ENCODE peak calls at places on chromosomes 16 and 17, in ten cellular contexts. X is cardiac fibroblast; Y is CD8-positive, alpha-beta T cell; K is bronchial epithelial cell; U is lower leg skin; L is Calu3; R is RWPE1; E is astrocyte of the cerebellum; J is heart left ventricle; T is body of pancreas. P is an unnamed sample.

GRCh38 chr17:79851461-79851817 is 12.2 kb upstream of the CBX4 start:
- DNase-seq in X (no peak), Y (no peak), K (peak), U (no peak), L (peak), R (peak), E (no peak), J (no peak), T (peak), P (no peak)

GRCh38 chr16:12062343-12063003 is 85.9 kb downstream of the SNX29 start:
- DNase-seq in X (peak), Y (no peak), K (peak), U (peak), L (peak), R (peak), E (no peak), J (peak), T (peak), P (no peak)

GRCh38 chr16:56824335-56824734 is 40.7 kb upstream of the SLC12A3 start:
- DNase-seq in X (peak), Y (no peak), K (no peak), U (no peak), L (no peak), R (no peak), E (no peak), J (peak), T (no peak), P (peak)

GRCh38 chr17:78411241-78411855 is 32.9 kb downstream of the PGS1 start:
- DNase-seq in X (no peak), Y (no peak), K (no peak), U (no peak), L (no peak), R (no peak), E (no peak), J (peak), T (no peak), P (no peak)

GRCh38 chr17:2215616-2216364 is 87.8 kb downstream of the SMG6 start:
- DNase-seq in X (peak), Y (peak), K (no peak), U (peak), L (no peak), R (no peak), E (peak), J (peak), T (peak), P (no peak)

GRCh38 chr17:45043268-45043681 is 8.2 kb downstream of the DCAKD start:
- DNase-seq in X (no peak), Y (no peak), K (peak), U (no peak), L (no peak), R (no peak), E (no peak), J (peak), T (peak), P (no peak)

GRCh38 chr16:89105599-89106151 is 12.0 kb downstream of the ACSF3 start:
- DNase-seq in X (no peak), Y (peak), K (no peak), U (no peak), L (no peak), R (no peak), E (no peak), J (no peak), T (no peak), P (no peak)

GRCh38 chr16:26012376-26012775 is 320.6 kb downstream of the HS3ST4 start:
- DNase-seq in X (no peak), Y (no peak), K (no peak), U (no peak), L (no peak), R (no peak), E (no peak), J (no peak), T (no peak), P (no peak)

GRCh38 chr16:27286446-27286845 is 17.9 kb upstream of the NSMCE1 start:
- DNase-seq in X (peak), Y (no peak), K (peak), U (peak), L (peak), R (peak), E (peak), J (peak), T (peak), P (no peak)

GRCh38 chr16:87860553-87861299 is 8.6 kb downstream of the SLC7A5 start:
- DNase-seq in X (peak), Y (no peak), K (peak), U (peak), L (peak), R (no peak), E (no peak), J (no peak), T (no peak), P (no peak)

GRCh38 chr17:27846042-27846655 is 45.8 kb upstream of the NOS2 start:
- DNase-seq in X (no peak), Y (peak), K (no peak), U (no peak), L (no peak), R (no peak), E (no peak), J (no peak), T (no peak), P (no peak)

GRCh38 chr17:57599271-57600045 is 145.6 kb downstream of the CCDC182 start:
- DNase-seq in X (no peak), Y (peak), K (no peak), U (no peak), L (no peak), R (no peak), E (no peak), J (no peak), T (no peak), P (no peak)

GRCh38 chr16:4788910-4789309 is 765 bp upstream of the SEPTIN12 start:
- DNase-seq in X (no peak), Y (no peak), K (no peak), U (no peak), L (no peak), R (no peak), E (no peak), J (no peak), T (no peak), P (no peak)

GRCh38 chr16:4788489-4788889 is 344 bp upstream of the SEPTIN12 start:
- DNase-seq in X (no peak), Y (no peak), K (no peak), U (no peak), L (no peak), R (no peak), E (no peak), J (no peak), T (peak), P (no peak)

GRCh38 chr16:4785758-4786433 is 2.2 kb downstream of the SEPTIN12 start:
- DNase-seq in X (no peak), Y (no peak), K (no peak), U (no peak), L (no peak), R (no peak), E (no peak), J (no peak), T (no peak), P (no peak)

GRCh38 chr16:4787068-4787467 is 1.1 kb downstream of the SEPTIN12 start:
- DNase-seq in X (no peak), Y (no peak), K (no peak), U (no peak), L (no peak), R (no peak), E (no peak), J (no peak), T (no peak), P (no peak)

DNA sequence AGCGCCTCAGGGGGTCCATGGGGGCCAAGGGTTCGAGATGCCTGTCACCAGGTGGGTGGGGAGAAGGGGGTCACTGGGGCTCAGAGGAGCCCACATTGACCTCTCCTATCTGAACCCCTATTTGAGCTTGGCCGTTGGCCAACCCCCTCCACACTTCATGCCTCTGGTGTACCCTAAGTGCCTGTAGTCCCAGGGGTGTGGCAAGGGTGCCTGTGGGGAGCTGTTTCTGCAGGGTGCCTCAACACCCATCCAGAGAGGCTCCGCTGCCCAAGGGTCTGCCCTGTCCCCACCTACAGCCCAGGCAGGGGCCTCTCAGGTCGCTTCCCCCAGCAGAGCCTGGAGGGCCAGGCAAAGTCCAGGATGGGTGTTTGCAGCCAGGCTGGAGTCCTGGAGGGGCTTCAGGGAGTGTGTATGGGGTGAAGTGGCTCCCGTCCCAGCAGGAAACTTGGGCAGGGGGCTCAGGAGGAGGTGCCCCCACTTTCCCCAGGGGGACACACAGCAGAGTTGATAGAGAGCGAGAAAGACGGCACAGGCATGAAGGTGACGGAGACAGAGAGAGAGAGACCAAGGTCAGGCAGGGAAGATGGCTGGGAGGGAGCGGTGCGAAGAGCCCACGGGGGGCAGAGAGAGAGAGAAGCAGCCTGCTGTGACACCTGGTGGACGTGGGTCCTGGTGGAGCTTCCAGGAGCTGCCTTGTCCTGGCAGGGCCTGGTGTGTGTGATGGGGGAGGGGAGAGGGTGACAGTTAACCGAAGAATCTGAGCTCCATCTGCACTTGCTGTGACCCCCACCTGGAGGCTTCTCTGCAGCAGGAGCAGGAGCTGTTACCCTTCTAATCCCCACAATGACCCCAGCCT is at the start of gene SEPTIN12:
- DNase-seq in X (no peak), Y (no peak), K (no peak), U (no peak), L (no peak), R (no peak), E (no peak), J (no peak), T (no peak), P (no peak)
- TF ChIP-seq CTCF in X (no peak), Y (no peak), K (no peak), U (no peak), L (no peak), R (no peak), E (no peak), J (no peak), T (no peak), P (no peak)

GRCh38 chr17:10845388-10845751 is 7.5 kb upstream of the PIRT start:
- DNase-seq in X (no peak), Y (no peak), K (no peak), U (no peak), L (no peak), R (no peak), E (no peak), J (no peak), T (no peak), P (no peak)
- TF ChIP-seq CTCF in X (no peak), Y (peak), K (no peak), U (no peak), L (no peak), R (peak), E (no peak), J (no peak), T (no peak), P (no peak)

GRCh38 chr17:75268931-75269330 is 2.1 kb downstream of the MIF4GD start:
- DNase-seq in X (no peak), Y (no peak), K (no peak), U (no peak), L (no peak), R (no peak), E (no peak), J (no peak), T (peak), P (no peak)

GRCh38 chr17:75271233-75271954 is 363 bp upstream of the MIF4GD start:
- DNase-seq in X (peak), Y (peak), K (peak), U (peak), L (peak), R (peak), E (no peak), J (peak), T (peak), P (peak)

GRCh38 chr17:75271955-75272847 is 1.2 kb upstream of the MIF4GD start:
- DNase-seq in X (peak), Y (no peak), K (no peak), U (no peak), L (no peak), R (no peak), E (no peak), J (peak), T (no peak), P (no peak)

GRCh38 chr17:75270966-75271232 is at the start of gene MIF4GD:
- DNase-seq in X (no peak), Y (no peak), K (no peak), U (no peak), L (no peak), R (no peak), E (no peak), J (no peak), T (no peak), P (no peak)

GRCh38 chr17:75270218-75270965 is 639 bp downstream of the MIF4GD start:
- DNase-seq in X (peak), Y (peak), K (peak), U (peak), L (peak), R (peak), E (no peak), J (peak), T (peak), P (peak)
- TF ChIP-seq CTCF in X (peak), Y (no peak), K (peak), U (no peak), L (peak), R (no peak), E (peak), J (no peak), T (no peak), P (peak)

GRCh38 chr17:31533546-31534155 is 142.2 kb downstream of the RAB11FIP4 start:
- DNase-seq in X (peak), Y (no peak), K (peak), U (no peak), L (peak), R (peak), E (no peak), J (no peak), T (no peak), P (peak)
- TF ChIP-seq CTCF in X (no peak), Y (no peak), K (peak), U (no peak), L (no peak), R (peak), E (peak), J (no peak), T (no peak), P (peak)

DNA sequence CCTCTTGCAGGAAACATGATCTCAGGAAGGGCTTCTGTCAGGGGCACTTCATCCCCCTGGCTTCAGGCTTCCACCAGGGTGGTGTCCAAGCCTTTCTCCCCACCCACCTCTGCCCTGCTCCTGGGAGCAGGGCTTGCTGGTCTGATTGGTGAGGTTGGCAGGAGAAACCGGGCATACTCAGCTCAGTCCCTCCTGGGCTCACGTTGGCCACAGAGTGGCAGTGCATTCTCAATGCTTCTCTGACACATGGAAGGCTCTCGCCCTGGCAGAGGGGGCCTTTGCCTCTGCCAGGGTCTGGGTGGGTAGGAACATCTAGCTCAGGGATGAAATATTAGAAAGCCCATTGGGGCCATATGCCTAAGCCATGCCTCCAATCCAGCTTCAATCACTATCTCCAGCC is 142.8 kb downstream of the AXIN2 start:
- DNase-seq in X (no peak), Y (no peak), K (no peak), U (no peak), L (no peak), R (no peak), E (no peak), J (peak), T (no peak), P (no peak)
- TF ChIP-seq CTCF in X (no peak), Y (no peak), K (no peak), U (no peak), L (no peak), R (no peak), E (peak), J (no peak), T (no peak), P (no peak)

GRCh38 chr17:4407851-4408250 is 25.9 kb upstream of the SPNS3 start:
- DNase-seq in X (no peak), Y (no peak), K (peak), U (no peak), L (no peak), R (no peak), E (no peak), J (no peak), T (peak), P (no peak)
- TF ChIP-seq CTCF in X (no peak), Y (no peak), K (peak), U (no peak), L (no peak), R (no peak), E (no peak), J (no peak), T (no peak), P (no peak)

P was measured in neural crest cell.